ENCODE peak calls at places on chromosome 5, in eight cellular contexts. One of them, this sample, is unnamed. For H3K27me3, the result is how much of the 10 kb centered on the place peaks cover.

GRCh38 chr5:93894471-93895354 is 153.3 kb upstream of the POU5F2 start:
- DNase-seq in Karpas-422: no peak
- DNase-seq in CD8-positive, alpha-beta memory T cell: no peak
- DNase-seq in A673: peak
- DNase-seq in transverse colon: no peak
- DNase-seq in endodermal cell: no peak
- DNase-seq in fibroblast of lung: no peak
- DNase-seq in neuronal stem cell: no peak
- DNase-seq in this sample: no peak

GRCh38 chr5:136080483-136081180 is 51.8 kb downstream of the TGFBI start:
- DNase-seq in Karpas-422: peak
- DNase-seq in CD8-positive, alpha-beta memory T cell: peak
- DNase-seq in A673: peak
- DNase-seq in transverse colon: peak
- DNase-seq in endodermal cell: peak
- DNase-seq in fibroblast of lung: peak
- DNase-seq in neuronal stem cell: peak
- DNase-seq in this sample: no peak

GRCh38 chr5:159826351-159827222 is 89.7 kb upstream of the ADRA1B start:
- DNase-seq in Karpas-422: no peak
- DNase-seq in CD8-positive, alpha-beta memory T cell: no peak
- DNase-seq in A673: no peak
- DNase-seq in transverse colon: no peak
- DNase-seq in endodermal cell: no peak
- DNase-seq in fibroblast of lung: peak
- DNase-seq in neuronal stem cell: no peak
- DNase-seq in this sample: no peak

GRCh38 chr5:172594867-172595466 is 46.1 kb upstream of the NEURL1B start:
- DNase-seq in Karpas-422: no peak
- DNase-seq in CD8-positive, alpha-beta memory T cell: no peak
- DNase-seq in A673: no peak
- DNase-seq in transverse colon: no peak
- DNase-seq in endodermal cell: no peak
- DNase-seq in fibroblast of lung: no peak
- DNase-seq in neuronal stem cell: no peak
- DNase-seq in this sample: no peak

GRCh38 chr5:172881691-172882370 is 47.8 kb downstream of the ERGIC1 start:
- DNase-seq in Karpas-422: no peak
- DNase-seq in CD8-positive, alpha-beta memory T cell: no peak
- DNase-seq in A673: no peak
- DNase-seq in transverse colon: no peak
- DNase-seq in endodermal cell: no peak
- DNase-seq in fibroblast of lung: peak
- DNase-seq in neuronal stem cell: no peak
- DNase-seq in this sample: no peak

GRCh38 chr5:68661237-68661636 is 432.6 kb upstream of the SLC30A5 start:
- DNase-seq in Karpas-422: peak
- DNase-seq in CD8-positive, alpha-beta memory T cell: no peak
- DNase-seq in A673: peak
- DNase-seq in transverse colon: peak
- DNase-seq in endodermal cell: peak
- DNase-seq in fibroblast of lung: no peak
- DNase-seq in neuronal stem cell: no peak
- DNase-seq in this sample: peak

GRCh38 chr5:112121268-112121667 is 297.8 kb downstream of the EPB41L4A start:
- DNase-seq in Karpas-422: no peak
- DNase-seq in CD8-positive, alpha-beta memory T cell: no peak
- DNase-seq in A673: no peak
- DNase-seq in transverse colon: no peak
- DNase-seq in endodermal cell: no peak
- DNase-seq in fibroblast of lung: peak
- DNase-seq in neuronal stem cell: no peak
- DNase-seq in this sample: no peak

GRCh38 chr5:66805514-66806430 is 209.6 kb downstream of the MAST4 start:
- DNase-seq in Karpas-422: no peak
- DNase-seq in CD8-positive, alpha-beta memory T cell: no peak
- DNase-seq in A673: no peak
- DNase-seq in transverse colon: no peak
- DNase-seq in endodermal cell: no peak
- DNase-seq in fibroblast of lung: no peak
- DNase-seq in neuronal stem cell: no peak
- DNase-seq in this sample: no peak

GRCh38 chr5:1447772-1448361 is 2.6 kb upstream of the SLC6A3 start:
- DNase-seq in Karpas-422: no peak
- DNase-seq in CD8-positive, alpha-beta memory T cell: peak
- DNase-seq in A673: no peak
- DNase-seq in transverse colon: no peak
- DNase-seq in endodermal cell: peak
- DNase-seq in fibroblast of lung: no peak
- DNase-seq in neuronal stem cell: no peak
- DNase-seq in this sample: no peak

GRCh38 chr5:111869681-111870080 is 112.7 kb upstream of the NREP start:
- DNase-seq in Karpas-422: no peak
- DNase-seq in CD8-positive, alpha-beta memory T cell: no peak
- DNase-seq in A673: no peak
- DNase-seq in transverse colon: no peak
- DNase-seq in endodermal cell: no peak
- DNase-seq in fibroblast of lung: peak
- DNase-seq in neuronal stem cell: no peak
- DNase-seq in this sample: no peak

GRCh38 chr5:168714046-168714445 is 134.9 kb upstream of the PANK3 start:
- DNase-seq in Karpas-422: peak
- DNase-seq in CD8-positive, alpha-beta memory T cell: no peak
- DNase-seq in A673: no peak
- DNase-seq in transverse colon: no peak
- DNase-seq in endodermal cell: peak
- DNase-seq in fibroblast of lung: peak
- DNase-seq in neuronal stem cell: no peak
- DNase-seq in this sample: no peak

GRCh38 chr5:43000198-43000840 is 39.8 kb downstream of the ANXA2R start:
- DNase-seq in Karpas-422: no peak
- DNase-seq in CD8-positive, alpha-beta memory T cell: no peak
- DNase-seq in A673: no peak
- DNase-seq in transverse colon: no peak
- DNase-seq in endodermal cell: peak
- DNase-seq in fibroblast of lung: peak
- DNase-seq in neuronal stem cell: no peak
- DNase-seq in this sample: no peak

GRCh38 chr5:143057580-143057999 is 287.4 kb downstream of the ARHGAP26 start:
- DNase-seq in Karpas-422: no peak
- DNase-seq in CD8-positive, alpha-beta memory T cell: no peak
- DNase-seq in A673: no peak
- DNase-seq in transverse colon: no peak
- DNase-seq in endodermal cell: no peak
- DNase-seq in fibroblast of lung: peak
- DNase-seq in neuronal stem cell: no peak
- DNase-seq in this sample: no peak

GRCh38 chr5:81749562-81750307 is 1.2 kb downstream of the SSBP2 start:
- DNase-seq in Karpas-422: peak
- DNase-seq in CD8-positive, alpha-beta memory T cell: peak
- DNase-seq in A673: peak
- DNase-seq in transverse colon: peak
- DNase-seq in endodermal cell: peak
- DNase-seq in fibroblast of lung: no peak
- DNase-seq in neuronal stem cell: peak
- DNase-seq in this sample: no peak

GRCh38 chr5:61402970-61403369 is 70.9 kb downstream of the ZSWIM6 start:
- DNase-seq in Karpas-422: no peak
- DNase-seq in CD8-positive, alpha-beta memory T cell: no peak
- DNase-seq in A673: no peak
- DNase-seq in transverse colon: no peak
- DNase-seq in endodermal cell: no peak
- DNase-seq in fibroblast of lung: no peak
- DNase-seq in neuronal stem cell: no peak
- DNase-seq in this sample: no peak

GRCh38 chr5:98785244-98785643 is 11.8 kb downstream of the RGMB start:
- DNase-seq in Karpas-422: no peak
- DNase-seq in CD8-positive, alpha-beta memory T cell: no peak
- DNase-seq in A673: no peak
- DNase-seq in transverse colon: no peak
- DNase-seq in endodermal cell: no peak
- DNase-seq in fibroblast of lung: no peak
- DNase-seq in neuronal stem cell: no peak
- DNase-seq in this sample: no peak
- H3K4me3 ChIP-seq in Karpas-422: no peak
- H3K4me3 ChIP-seq in CD8-positive, alpha-beta memory T cell: no peak
- H3K4me3 ChIP-seq in A673: no peak
- H3K4me3 ChIP-seq in transverse colon: no peak
- H3K4me3 ChIP-seq in endodermal cell: no peak
- H3K4me3 ChIP-seq in fibroblast of lung: no peak
- H3K4me3 ChIP-seq in neuronal stem cell: no peak
- H3K4me3 ChIP-seq in this sample: no peak

DNA sequence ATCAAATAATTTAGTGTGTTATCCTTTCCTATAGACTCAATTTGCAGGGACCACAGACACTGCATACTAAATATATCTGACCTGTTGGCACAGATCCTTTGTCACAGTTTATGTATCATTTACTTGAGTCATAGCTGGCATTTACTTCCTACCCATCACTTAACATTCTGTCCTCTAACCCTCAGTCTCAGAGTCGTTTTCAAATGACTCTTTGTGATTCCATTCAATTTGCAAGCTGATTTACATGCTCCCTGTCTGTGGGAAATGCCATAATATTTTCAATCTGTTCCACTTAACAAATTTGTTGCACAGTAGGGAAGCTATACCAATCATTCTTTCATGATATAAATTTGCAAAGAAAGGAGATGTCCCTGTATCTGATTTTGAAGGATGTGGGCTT is 265.8 kb upstream of the EDIL3 start:
- DNase-seq in Karpas-422: no peak
- DNase-seq in CD8-positive, alpha-beta memory T cell: no peak
- DNase-seq in A673: no peak
- DNase-seq in transverse colon: no peak
- DNase-seq in endodermal cell: no peak
- DNase-seq in fibroblast of lung: no peak
- DNase-seq in neuronal stem cell: no peak
- DNase-seq in this sample: no peak
- H3K27me3 ChIP-seq in Karpas-422: under half
- H3K27me3 ChIP-seq in CD8-positive, alpha-beta memory T cell: under half
- H3K27me3 ChIP-seq in A673: under half
- H3K27me3 ChIP-seq in transverse colon: under half
- H3K27me3 ChIP-seq in endodermal cell: under half
- H3K27me3 ChIP-seq in fibroblast of lung: under half
- H3K27me3 ChIP-seq in neuronal stem cell: under half
- H3K27me3 ChIP-seq in this sample: under half

DNA sequence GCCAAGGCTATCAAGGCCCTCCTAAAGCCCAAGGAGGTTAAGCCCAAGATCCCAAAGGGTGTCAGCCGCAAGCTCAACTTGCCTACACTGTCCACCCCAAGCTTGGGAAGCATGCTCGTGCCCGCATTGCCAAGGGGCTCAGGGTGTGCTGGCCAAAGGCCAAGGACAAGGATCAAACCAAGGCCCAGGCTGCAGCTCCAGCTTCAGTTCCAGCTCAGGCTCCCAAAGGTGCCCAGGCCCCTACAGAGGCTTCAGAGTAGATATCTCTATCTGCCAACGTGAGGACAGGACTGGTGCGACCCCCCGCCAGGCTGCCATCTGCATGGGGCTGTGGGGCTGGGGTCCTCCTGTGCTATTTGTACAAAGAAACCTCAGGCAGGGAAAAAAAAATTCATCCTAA is 3.3 kb downstream of the HOMER1 start:
- DNase-seq in Karpas-422: no peak
- DNase-seq in CD8-positive, alpha-beta memory T cell: no peak
- DNase-seq in A673: no peak
- DNase-seq in transverse colon: no peak
- DNase-seq in endodermal cell: no peak
- DNase-seq in fibroblast of lung: no peak
- DNase-seq in neuronal stem cell: no peak
- DNase-seq in this sample: no peak
- H3K4me3 ChIP-seq in Karpas-422: no peak
- H3K4me3 ChIP-seq in CD8-positive, alpha-beta memory T cell: no peak
- H3K4me3 ChIP-seq in A673: peak
- H3K4me3 ChIP-seq in transverse colon: no peak
- H3K4me3 ChIP-seq in endodermal cell: peak
- H3K4me3 ChIP-seq in fibroblast of lung: no peak
- H3K4me3 ChIP-seq in neuronal stem cell: peak
- H3K4me3 ChIP-seq in this sample: no peak

DNA sequence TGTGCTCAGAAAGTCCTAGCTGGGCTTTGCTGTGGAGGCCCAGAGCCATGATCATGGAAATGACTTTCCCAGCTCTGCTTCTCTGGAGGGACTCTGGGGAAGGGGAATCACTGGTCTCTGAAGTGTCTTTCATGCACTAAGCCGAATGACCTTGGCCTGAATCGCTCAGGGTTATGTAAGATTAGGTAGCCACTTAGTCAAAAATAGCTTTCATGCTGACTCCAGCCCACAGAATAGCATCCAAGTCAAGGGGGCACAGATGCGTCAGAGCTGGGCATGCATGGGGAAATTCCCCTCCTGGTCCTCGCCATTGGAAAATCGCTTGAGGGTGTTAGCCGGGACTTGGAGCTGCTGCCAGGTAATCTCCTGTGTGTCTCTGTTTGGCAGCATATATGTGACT is 36.1 kb upstream of the PPARGC1B start:
- DNase-seq in Karpas-422: no peak
- DNase-seq in CD8-positive, alpha-beta memory T cell: no peak
- DNase-seq in A673: no peak
- DNase-seq in transverse colon: no peak
- DNase-seq in endodermal cell: no peak
- DNase-seq in fibroblast of lung: no peak
- DNase-seq in neuronal stem cell: no peak
- DNase-seq in this sample: no peak
- H3K27me3 ChIP-seq in Karpas-422: under half
- H3K27me3 ChIP-seq in CD8-positive, alpha-beta memory T cell: under half
- H3K27me3 ChIP-seq in A673: under half
- H3K27me3 ChIP-seq in transverse colon: under half
- H3K27me3 ChIP-seq in endodermal cell: under half
- H3K27me3 ChIP-seq in fibroblast of lung: under half
- H3K27me3 ChIP-seq in neuronal stem cell: under half
- H3K27me3 ChIP-seq in this sample: under half